ENCODE peak calls at places on chromosomes 5 and 9, in six cellular contexts. M is colonic mucosa, H is brain microvascular endothelial cell, Y is endothelial cell of umbilical vein, E is tibial artery, S is WERI-Rb-1. Z is an unnamed sample.

GRCh38 chr9:34347800-34348158 is 18.4 kb downstream of the NUDT2 start:
- DNase-seq in H (no peak), M (no peak), S (no peak), E (no peak), Y (no peak), Z (no peak)

GRCh38 chr9:89550516-89550915 is 52.6 kb upstream of the SEMA4D start:
- DNase-seq in S (no peak), M (no peak), E (no peak), Y (no peak), H (no peak), Z (no peak)

GRCh38 chr5:544675-545330 is 20.6 kb upstream of the SLC9A3 start:
- DNase-seq in E (no peak), H (no peak), Y (no peak), S (no peak), M (no peak), Z (no peak)

GRCh38 chr5:10337986-10338385 is 15.5 kb upstream of the MARCHF6 start:
- DNase-seq in E (no peak), M (no peak), Y (no peak), H (no peak), S (no peak), Z (no peak)

GRCh38 chr5:1768283-1769000 is 31.2 kb downstream of the MRPL36 start:
- DNase-seq in S (no peak), E (peak; percentile 43), H (no peak), M (no peak), Y (no peak), Z (no peak)

GRCh38 chr5:5250758-5251157 is 110.6 kb downstream of the ADAMTS16 start:
- DNase-seq in S (no peak), Y (no peak), H (no peak), M (no peak), E (no peak), Z (no peak)

GRCh38 chr9:123299558-123300126 is 31.3 kb upstream of the STRBP start:
- DNase-seq in H (no peak), S (peak; percentile 64), E (peak; percentile 43), M (no peak), Y (no peak), Z (no peak)

GRCh38 chr9:68998344-68998743 is 15.6 kb downstream of the PRKACG start:
- DNase-seq in E (no peak), Y (no peak), H (no peak), M (no peak), S (no peak), Z (no peak)

GRCh38 chr5:143515829-143516228 is 112.3 kb upstream of the NR3C1 start:
- DNase-seq in H (no peak), S (no peak), Y (no peak), E (no peak), M (no peak), Z (no peak)

GRCh38 chr9:134163374-134164196 is 779 bp downstream of the RNU6ATAC start:
- DNase-seq in M (peak; percentile 78), Y (peak; percentile 62), S (no peak), H (no peak), E (peak; percentile 86), Z (peak; percentile 77)

GRCh38 chr5:35003018-35003957 is 44.5 kb downstream of the AGXT2 start:
- DNase-seq in Y (peak; percentile 55), S (peak; percentile 54), E (no peak), M (peak; percentile 56), H (peak; percentile 31), Z (no peak)

GRCh38 chr5:1336106-1336561 is 8.8 kb downstream of the CLPTM1L start:
- DNase-seq in H (no peak), M (no peak), E (no peak), S (no peak), Y (no peak), Z (no peak)

GRCh38 chr5:149747141-149747832 is 17.2 kb downstream of the PPARGC1B start:
- DNase-seq in M (peak; percentile 94), E (no peak), H (no peak), Y (no peak), S (no peak), Z (no peak)

GRCh38 chr5:133824661-133825254 is 143.7 kb downstream of the C5orf15 start:
- DNase-seq in E (peak; percentile 27), S (no peak), H (no peak), Y (no peak), M (no peak), Z (no peak)

GRCh38 chr9:97366889-97367288 is 45.0 kb upstream of the TDRD7 start:
- DNase-seq in E (no peak), S (no peak), M (no peak), H (no peak), Y (no peak), Z (no peak)

GRCh38 chr5:150661086-150661485 is at the start of gene MYOZ3:
- DNase-seq in H (no peak), S (no peak), E (peak; percentile 56), Y (no peak), M (no peak), Z (peak; percentile 57)

GRCh38 chr9:20408513-20408912 is 213.8 kb downstream of the MLLT3 start:
- DNase-seq in Y (no peak), M (peak; percentile 70), H (no peak), E (no peak), S (no peak), Z (no peak)

GRCh38 chr9:134469041-134469875 is 143.0 kb downstream of the RXRA start:
- DNase-seq in M (no peak), Y (no peak), H (no peak), E (peak; percentile 83), S (no peak), Z (peak; percentile 75)

GRCh38 chr9:125924351-125924750 is 177.2 kb downstream of the PBX3 start:
- DNase-seq in Y (no peak), S (no peak), E (no peak), M (no peak), H (no peak), Z (no peak)

GRCh38 chr9:112081918-112082729 is 93.0 kb downstream of the SUSD1 start:
- DNase-seq in S (no peak), E (no peak), H (no peak), Y (peak; percentile 25), M (no peak), Z (no peak)

GRCh38 chr9:129208191-129209091 is 30.4 kb upstream of the IER5L start:
- DNase-seq in M (no peak), H (no peak), Y (no peak), E (no peak), S (no peak), Z (no peak)

GRCh38 chr5:163821142-163821541 is 315.7 kb downstream of the MAT2B start:
- DNase-seq in E (no peak), M (no peak), H (no peak), S (peak; percentile 11), Y (no peak), Z (no peak)

DNA sequence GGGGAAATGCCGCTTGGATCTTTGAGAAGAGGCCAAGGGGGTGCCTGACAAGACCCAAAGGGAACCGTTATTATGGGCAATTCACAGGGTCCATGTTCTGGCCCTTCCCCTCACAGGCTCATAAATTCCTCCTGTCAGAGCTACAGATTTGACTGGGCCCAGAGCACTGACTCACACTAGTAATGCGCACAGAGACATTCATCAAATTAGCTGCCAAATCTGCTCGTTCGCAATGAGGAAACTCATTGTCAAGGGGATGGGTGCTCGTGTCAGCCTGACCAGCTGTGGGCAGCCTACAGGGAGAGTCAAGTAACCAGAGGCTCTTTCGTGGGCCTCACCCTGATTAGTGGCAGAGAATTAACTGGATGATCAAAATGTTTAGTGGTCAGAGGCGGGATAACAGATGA is 377.4 kb downstream of the ACTL7B start:
- DNase-seq in M (peak; percentile 60), E (peak; percentile 86), H (peak; percentile 85), Y (peak; percentile 77), S (peak; percentile 43), Z (no peak)
- TF ChIP-seq CTCF in M (no peak), E (peak; percentile 27), H (no peak), Y (no peak), S (no peak), Z (no peak)

DNA sequence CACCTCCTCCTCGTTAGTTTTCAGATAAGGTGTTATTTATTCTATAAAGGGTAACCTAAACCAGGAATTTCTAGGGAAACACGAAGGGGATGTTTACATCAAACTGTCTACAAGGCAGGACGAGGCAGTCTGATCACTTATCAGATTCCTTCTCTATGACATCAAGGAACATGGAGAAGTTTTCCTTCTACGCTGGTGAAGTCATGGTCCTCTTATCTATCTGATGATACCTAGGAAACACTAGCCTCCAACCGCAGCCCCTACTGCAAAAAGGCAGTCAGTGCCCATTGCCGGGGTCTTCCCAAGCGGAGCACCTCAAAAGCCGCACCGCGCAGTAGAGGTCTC is 1.5 kb downstream of the MPDZ start:
- DNase-seq in M (no peak), H (peak; percentile 86), S (no peak), Y (peak; percentile 82), E (no peak), Z (no peak)
- H3K4me3 ChIP-seq in M (peak overlapping the region; percentile 34), H (peak overlapping the region; percentile 75), S (no peak overlapping the region), Y (peak overlapping the region; percentile 22), E (peak overlapping the region; percentile 89), Z (peak overlapping the region; percentile 83)

GRCh38 chr9:1709347-1709746 is 305.8 kb upstream of the SMARCA2 start:
- DNase-seq in S (peak; percentile 8), H (no peak), M (no peak), Y (no peak), E (no peak), Z (no peak)
- TF ChIP-seq CTCF in S (peak; percentile 43), H (no peak), M (no peak), Y (no peak), E (no peak), Z (no peak)

GRCh38 chr5:88885043-88885442 is 2.1 kb upstream of the MEF2C start:
- DNase-seq in S (no peak), Y (peak; percentile 34), M (no peak), H (no peak), E (no peak), Z (no peak)

GRCh38 chr5:88886252-88886651 is 3.3 kb upstream of the MEF2C start:
- DNase-seq in S (no peak), M (no peak), E (no peak), H (no peak), Y (peak; percentile 28), Z (no peak)

GRCh38 chr5:88888799-88889164 is 5.8 kb upstream of the MEF2C start:
- DNase-seq in H (no peak), S (no peak), E (no peak), Y (peak; percentile 26), M (no peak), Z (no peak)

GRCh38 chr5:88888291-88888690 is 5.3 kb upstream of the MEF2C start:
- DNase-seq in H (no peak), S (no peak), M (no peak), Y (no peak), E (no peak), Z (no peak)

GRCh38 chr5:88886756-88887741 is 4.1 kb upstream of the MEF2C start:
- DNase-seq in S (no peak), H (no peak), E (no peak), Y (no peak), M (no peak), Z (no peak)
- H3K4me3 ChIP-seq in S (no peak overlapping the region), H (no peak overlapping the region), E (peak overlapping the region; percentile 73), Y (no peak overlapping the region), M (no peak overlapping the region), Z (no peak overlapping the region)

DNA sequence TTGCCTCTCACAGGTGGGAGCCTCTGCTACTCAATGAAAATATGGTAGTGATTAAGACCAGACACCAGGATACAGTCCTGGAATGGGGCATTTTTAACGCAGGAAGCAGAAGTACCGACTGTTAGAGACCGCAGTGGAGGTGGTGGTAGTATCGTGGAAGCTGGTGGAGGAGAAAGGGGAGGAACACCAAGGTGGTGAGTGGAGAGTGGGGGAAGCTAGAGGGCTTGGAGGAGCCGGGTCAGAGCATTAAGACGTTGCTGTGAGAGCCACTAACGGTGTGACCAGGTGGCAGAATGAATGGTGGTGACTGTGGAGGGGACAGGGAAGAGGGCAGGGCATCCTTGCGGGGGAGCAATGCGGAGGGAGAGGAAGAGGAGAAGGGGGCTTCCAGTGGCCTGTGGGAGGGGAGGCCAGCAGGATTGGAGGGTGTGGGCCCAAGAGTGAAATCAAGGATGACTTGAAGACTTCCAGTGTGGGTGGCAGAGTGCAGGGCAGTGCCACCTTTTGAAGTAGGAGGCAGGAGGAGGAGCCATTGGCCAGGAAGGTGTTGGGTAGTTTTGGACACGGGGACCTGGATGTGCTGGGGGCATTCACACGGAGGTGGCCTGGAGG is 1.6 kb upstream of the UBAC1 start:
- DNase-seq in S (no peak), H (no peak), Y (no peak), E (no peak), M (no peak), Z (no peak)
- TF ChIP-seq CTCF in S (no peak), H (no peak), Y (no peak), E (no peak), M (no peak), Z (no peak)